ENCODE peak calls at places on chromosome 11, in six cellular contexts. V, S, G, A, E and Y are unnamed samples.

GRCh38 chr11:64583296-64584262 is 7.4 kb upstream of the SLC22A12 start:
- DNase-seq in V (no peak), S (no peak), G (no peak), A (no peak), E (no peak), Y (peak)

GRCh38 chr11:30504468-30504867 is 81.7 kb downstream of the MPPED2 start:
- DNase-seq in V (no peak), S (no peak), G (no peak), A (no peak), E (no peak), Y (no peak)

GRCh38 chr11:102647430-102647829 is 22.3 kb upstream of the MMP20 start:
- DNase-seq in V (no peak), S (no peak), G (no peak), A (no peak), E (no peak), Y (no peak)

GRCh38 chr11:96307748-96308133 is 35.3 kb downstream of the MAML2 start:
- DNase-seq in V (peak), S (no peak), G (no peak), A (no peak), E (peak), Y (peak)

GRCh38 chr11:17978553-17979287 is 34.1 kb downstream of the SERGEF start:
- DNase-seq in V (no peak), S (peak), G (no peak), A (peak), E (peak), Y (peak)

GRCh38 chr11:44199816-44200215 is 104.3 kb downstream of the EXT2 start:
- DNase-seq in V (no peak), S (no peak), G (no peak), A (no peak), E (no peak), Y (no peak)

GRCh38 chr11:75815345-75815983 is 454 bp downstream of the UVRAG start:
- DNase-seq in V (no peak), S (peak), G (peak), A (no peak), E (peak), Y (peak)

GRCh38 chr11:20658135-20658534 is 11.3 kb upstream of the NELL1 start:
- DNase-seq in V (no peak), S (no peak), G (no peak), A (no peak), E (no peak), Y (no peak)

GRCh38 chr11:95676280-95676679 is 113.3 kb downstream of the FAM76B start:
- DNase-seq in V (no peak), S (no peak), G (no peak), A (no peak), E (no peak), Y (no peak)

GRCh38 chr11:32895471-32895870 is 2.9 kb downstream of the QSER1 start:
- DNase-seq in V (no peak), S (no peak), G (no peak), A (no peak), E (no peak), Y (no peak)

GRCh38 chr11:1127664-1128162 is 30.0 kb upstream of the MUC5AC start:
- DNase-seq in V (no peak), S (no peak), G (no peak), A (no peak), E (no peak), Y (no peak)

GRCh38 chr11:7977251-7977917 is 9.8 kb upstream of the EIF3F start:
- DNase-seq in V (peak), S (no peak), G (no peak), A (no peak), E (peak), Y (peak)